ENCODE peak calls at places on chromosomes 13 and 19, in eight cellular contexts. Q is myocyte; O is hypothalamus; K is RWPE2; R is stimulated activated CD4-positive, alpha-beta T cell treated with anti-CD3 and anti-CD28 coated beads, Interleukin-12 subunit alpha, Interleukin-12 subunit beta, amount 100 ng/mL, for 4 hours; M is Right ventricle myocardium superior; W is left cardiac atrium; E is HuH-7. G is an unnamed sample.

GRCh38 chr13:111178417-111178816 is 63.3 kb downstream of the ARHGEF7 start:
- DNase-seq in Q (peak; percentile 91), O (no peak), K (no peak), R (no peak), M (no peak), W (no peak), E (no peak), G (no peak)

GRCh38 chr19:1259206-1259872 is 9.8 kb upstream of the CIRBP start:
- DNase-seq in Q (peak; percentile 60), O (no peak), K (no peak), R (peak; percentile 60), M (peak; percentile 89), W (peak; percentile 87), E (no peak), G (no peak)

GRCh38 chr13:20825476-20825875 is 51.7 kb upstream of the EEF1AKMT1 start:
- DNase-seq in Q (peak; percentile 91), O (no peak), K (no peak), R (no peak), M (no peak), W (no peak), E (no peak), G (no peak)

GRCh38 chr19:38009650-38010229 is 102.7 kb downstream of the SIPA1L3 start:
- DNase-seq in Q (no peak), O (no peak), K (no peak), R (no peak), M (no peak), W (no peak), E (no peak), G (no peak)

GRCh38 chr13:42041017-42041683 is 7.3 kb upstream of the DGKH start:
- DNase-seq in Q (peak; percentile 45), O (no peak), K (no peak), R (peak; percentile 43), M (peak; percentile 64), W (peak; percentile 57), E (peak; percentile 37), G (no peak)

GRCh38 chr13:108855737-108856387 is 226.5 kb downstream of the MYO16 start:
- DNase-seq in Q (no peak), O (no peak), K (no peak), R (no peak), M (no peak), W (no peak), E (no peak), G (no peak)

GRCh38 chr19:4977299-4978174 is 8.6 kb downstream of the KDM4B start:
- DNase-seq in Q (peak; percentile 79), O (peak; percentile 48), K (no peak), R (no peak), M (peak; percentile 70), W (no peak), E (no peak), G (no peak)

GRCh38 chr19:4969772-4970531 is 1.0 kb downstream of the KDM4B start:
- DNase-seq in Q (no peak), O (no peak), K (no peak), R (no peak), M (no peak), W (no peak), E (no peak), G (no peak)

GRCh38 chr19:5691205-5691929 is 1.3 kb downstream of the RPL36 start:
- DNase-seq in Q (peak; percentile 55), O (peak; percentile 31), K (no peak), R (peak; percentile 68), M (peak; percentile 86), W (peak; percentile 84), E (no peak), G (no peak)

GRCh38 chr13:113547248-113547971 is 37.1 kb upstream of the TFDP1 start:
- DNase-seq in Q (peak; percentile 36), O (no peak), K (peak; percentile 28), R (no peak), M (no peak), W (no peak), E (no peak), G (peak; percentile 65)

GRCh38 chr13:56166864-56167263 is 973.9 kb upstream of the PRR20A start:
- DNase-seq in Q (no peak), O (no peak), K (no peak), R (no peak), M (no peak), W (no peak), E (no peak), G (no peak)

GRCh38 chr13:44308352-44308751 is 65.3 kb upstream of the SERP2 start:
- DNase-seq in Q (no peak), O (no peak), K (no peak), R (no peak), M (no peak), W (no peak), E (no peak), G (no peak)

GRCh38 chr13:66492479-66492878 is 737.7 kb downstream of the PCDH9 start:
- DNase-seq in Q (peak; percentile 53), O (no peak), K (no peak), R (no peak), M (no peak), W (no peak), E (peak; percentile 17), G (no peak)

GRCh38 chr19:17847538-17848366 is at the start of gene JAK3:
- DNase-seq in Q (no peak), O (peak; percentile 22), K (no peak), R (peak; percentile 84), M (peak; percentile 74), W (peak; percentile 81), E (no peak), G (no peak)

GRCh38 chr19:18109363-18109730 is 11.8 kb downstream of the MAST3 start:
- DNase-seq in Q (no peak), O (no peak), K (no peak), R (no peak), M (no peak), W (no peak), E (no peak), G (no peak)

GRCh38 chr13:27599845-27600553 is 20.3 kb downstream of the LNX2 start:
- DNase-seq in Q (peak; percentile 85), O (no peak), K (no peak), R (no peak), M (no peak), W (no peak), E (no peak), G (no peak)

GRCh38 chr13:114027826-114028225 is 54.0 kb upstream of the C13orf46 start:
- DNase-seq in Q (no peak), O (no peak), K (no peak), R (no peak), M (peak; percentile 37), W (peak; percentile 16), E (no peak), G (no peak)

GRCh38 chr19:57280913-57281425 is 684 bp downstream of the ZNF460 start:
- DNase-seq in Q (peak; percentile 22), O (no peak), K (no peak), R (no peak), M (no peak), W (no peak), E (no peak), G (no peak)

GRCh38 chr19:33373701-33374405 is at the start of gene CEBPG:
- DNase-seq in Q (peak; percentile 54), O (peak; percentile 66), K (no peak), R (peak; percentile 55), M (peak; percentile 66), W (peak; percentile 70), E (no peak), G (no peak)

GRCh38 chr19:45419895-45420294 is 3.8 kb downstream of the ERCC1 start:
- DNase-seq in Q (no peak), O (no peak), K (no peak), R (no peak), M (no peak), W (no peak), E (no peak), G (no peak)

GRCh38 chr13:98450495-98451167 is 126.3 kb downstream of the STK24 start:
- DNase-seq in Q (peak; percentile 10), O (peak; percentile 44), K (no peak), R (no peak), M (peak; percentile 77), W (peak; percentile 45), E (no peak), G (peak; percentile 33)

GRCh38 chr19:36152061-36152885 is at the start of gene COX7A1:
- DNase-seq in Q (no peak), O (peak; percentile 10), K (no peak), R (no peak), M (peak; percentile 89), W (peak; percentile 84), E (no peak), G (peak; percentile 39)

GRCh38 chr19:14972676-14973075 is 7.0 kb downstream of the SLC1A6 start:
- DNase-seq in Q (no peak), O (no peak), K (no peak), R (no peak), M (no peak), W (no peak), E (no peak), G (no peak)

GRCh38 chr13:20127563-20128458 is 33.0 kb downstream of the GJA3 start:
- DNase-seq in Q (peak; percentile 61), O (peak; percentile 50), K (no peak), R (peak; percentile 18), M (peak; percentile 84), W (peak; percentile 75), E (peak; percentile 77), G (no peak)

GRCh38 chr13:101919541-101920306 is 467.2 kb downstream of the ITGBL1 start:
- DNase-seq in Q (peak; percentile 52), O (no peak), K (no peak), R (no peak), M (peak; percentile 44), W (peak; percentile 39), E (no peak), G (no peak)

GRCh38 chr19:43779147-43779819 is 1.5 kb downstream of the KCNN4 start:
- DNase-seq in Q (no peak), O (no peak), K (no peak), R (no peak), M (peak; percentile 64), W (no peak), E (no peak), G (peak; percentile 38)

GRCh38 chr19:41325947-41326706 is 16.2 kb downstream of the CCDC97 start:
- DNase-seq in Q (peak; percentile 88), O (no peak), K (no peak), R (no peak), M (peak; percentile 63), W (no peak), E (no peak), G (no peak)

GRCh38 chr19:41000310-41000737 is 9.2 kb downstream of the CYP2B6 start:
- DNase-seq in Q (no peak), O (no peak), K (no peak), R (no peak), M (no peak), W (no peak), E (no peak), G (no peak)

GRCh38 chr13:71148391-71148790 is 718.6 kb downstream of the DACH1 start:
- DNase-seq in Q (no peak), O (no peak), K (no peak), R (no peak), M (no peak), W (no peak), E (no peak), G (no peak)

GRCh38 chr13:100273576-100273975 is 184.7 kb downstream of the PCCA start:
- DNase-seq in Q (no peak), O (no peak), K (no peak), R (no peak), M (no peak), W (no peak), E (no peak), G (no peak)

GRCh38 chr13:66660013-66660804 is 569.9 kb downstream of the PCDH9 start:
- DNase-seq in Q (peak; percentile 48), O (no peak), K (no peak), R (no peak), M (no peak), W (no peak), E (no peak), G (no peak)

GRCh38 chr13:45615501-45616101 is at the start of gene ERICH6B:
- DNase-seq in Q (no peak), O (peak; percentile 41), K (no peak), R (no peak), M (peak; percentile 48), W (peak; percentile 31), E (no peak), G (no peak)

GRCh38 chr13:78589206-78589605 is 14.1 kb downstream of the POU4F1 start:
- DNase-seq in Q (peak; percentile 67), O (no peak), K (no peak), R (no peak), M (no peak), W (no peak), E (no peak), G (no peak)

GRCh38 chr19:17576758-17577532 is 21.5 kb downstream of the COLGALT1 start:
- DNase-seq in Q (no peak), O (no peak), K (peak; percentile 85), R (peak; percentile 15), M (peak; percentile 61), W (no peak), E (peak; percentile 35), G (no peak)